ENCODE peak calls at places on chromosomes 13 and 19, in six cellular contexts. W is astrocyte, C is right cardiac atrium, T is thyroid gland, F is stomach, I is RWPE1. J is an unnamed sample.

GRCh38 chr19:39170398-39171231 is 26.1 kb upstream of the NCCRP1 start:
- DNase-seq in T (no peak), F (no peak), C (peak; percentile 81), I (no peak), W (no peak), J (no peak)

GRCh38 chr19:8096071-8096470 is 43.5 kb downstream of the CCL25 start:
- DNase-seq in W (no peak), C (no peak), I (no peak), F (no peak), T (no peak), J (no peak)

GRCh38 chr13:21405309-21405708 is 53.8 kb downstream of the ZDHHC20 start:
- DNase-seq in T (no peak), W (no peak), F (no peak), C (no peak), I (no peak), J (no peak)

GRCh38 chr19:42514449-42514848 is 13.8 kb downstream of the CEACAM1 start:
- DNase-seq in I (no peak), F (no peak), T (no peak), W (no peak), C (no peak), J (no peak)

GRCh38 chr19:40614595-40615411 is 13.6 kb downstream of the LTBP4 start:
- DNase-seq in F (peak; percentile 82), I (peak; percentile 85), C (peak; percentile 94), T (peak; percentile 79), W (peak; percentile 98), J (peak; percentile 96)

GRCh38 chr19:40688294-40688693 is 2.2 kb downstream of the NUMBL start:
- DNase-seq in I (no peak), T (no peak), W (no peak), C (no peak), F (no peak), J (no peak)

GRCh38 chr13:40979232-40979631 is 39.9 kb downstream of the ELF1 start:
- DNase-seq in W (no peak), I (no peak), F (no peak), C (no peak), T (no peak), J (no peak)

GRCh38 chr13:44331912-44332840 is 41.4 kb upstream of the SERP2 start:
- DNase-seq in I (no peak), C (peak; percentile 80), W (peak; percentile 95), T (peak; percentile 22), F (no peak), J (no peak)

GRCh38 chr13:110089815-110090214 is 217.1 kb downstream of the COL4A1 start:
- DNase-seq in I (peak; percentile 17), F (no peak), C (no peak), T (no peak), W (no peak), J (no peak)

GRCh38 chr19:5117421-5117820 is 148.5 kb downstream of the KDM4B start:
- DNase-seq in C (no peak), F (no peak), T (no peak), W (no peak), I (no peak), J (no peak)

GRCh38 chr13:27770809-27771208 is 21.5 kb upstream of the GSX1 start:
- DNase-seq in C (no peak), W (no peak), I (peak; percentile 53), T (no peak), F (no peak), J (peak; percentile 73)

GRCh38 chr13:25687622-25688225 is 315.9 kb downstream of the ATP8A2 start:
- DNase-seq in C (no peak), T (peak; percentile 6), F (no peak), I (no peak), W (peak; percentile 16), J (peak; percentile 8)

GRCh38 chr13:105630411-105630810 is 905.1 kb downstream of the EFNB2 start:
- DNase-seq in T (peak; percentile 66), W (no peak), F (no peak), I (no peak), C (no peak), J (no peak)

GRCh38 chr13:98315466-98315865 is 138.4 kb upstream of the RNF113B start:
- DNase-seq in C (no peak), T (peak; percentile 59), I (no peak), F (no peak), W (peak; percentile 45), J (no peak)

GRCh38 chr19:48480151-48480475 is 10.9 kb downstream of the CYTH2 start:
- DNase-seq in W (no peak), C (peak; percentile 91), F (peak; percentile 49), I (no peak), T (no peak), J (no peak)

GRCh38 chr19:35164418-35164817 is 9.9 kb downstream of the FXYD5 start:
- DNase-seq in C (no peak), F (no peak), I (no peak), T (no peak), W (no peak), J (no peak)

GRCh38 chr19:44024900-44025216 is 321 bp upstream of the ZNF222 start:
- DNase-seq in T (no peak), W (no peak), I (no peak), C (no peak), F (no peak), J (no peak)
- H3K27ac ChIP-seq in T (no peak overlapping the region), W (peak overlapping the region; percentile 54), I (peak overlapping the region; percentile 57), C (peak overlapping the region; percentile 43), F (peak overlapping the region; percentile 81), J (no peak overlapping the region)

DNA sequence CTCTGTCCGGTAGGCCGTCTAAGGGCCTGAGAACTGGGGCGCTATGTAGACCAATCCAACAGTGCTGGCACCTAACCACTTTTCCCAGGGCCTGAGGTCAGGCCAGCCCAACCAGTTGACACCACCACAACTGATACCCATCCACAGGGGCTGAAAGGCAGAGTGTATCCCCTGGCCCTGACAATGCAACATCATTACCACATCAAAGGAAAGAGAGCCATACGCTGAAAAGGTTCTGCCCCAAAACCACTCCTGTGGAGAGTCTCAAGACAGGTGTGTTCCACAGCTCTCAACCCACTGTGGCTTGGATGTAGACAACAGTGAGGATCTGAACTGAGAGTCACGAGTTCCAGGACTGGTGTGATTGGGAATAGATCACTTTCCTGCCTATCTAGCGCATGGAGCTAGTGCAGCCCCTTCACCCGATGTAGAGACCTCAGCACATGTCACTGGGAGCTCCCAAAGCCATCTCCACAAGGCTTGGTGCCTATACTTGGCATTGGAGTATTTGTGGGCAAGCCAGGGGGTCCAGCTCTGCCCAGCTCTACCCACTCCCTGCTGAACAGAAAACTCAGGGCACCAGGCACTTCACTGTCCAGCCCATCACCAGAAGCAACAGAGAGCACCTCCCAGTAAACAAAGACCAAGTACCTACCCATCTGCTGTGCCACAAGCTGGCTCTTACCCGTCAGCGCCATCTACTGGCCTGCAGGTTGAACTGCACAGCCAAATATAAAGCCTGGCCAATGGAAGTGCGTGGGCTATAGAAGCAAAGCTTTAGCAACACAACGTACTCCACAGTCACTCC is 579.5 kb downstream of the UQCRFS1 start:
- DNase-seq in T (peak; percentile 6), F (no peak), C (no peak), W (peak; percentile 38), I (no peak), J (peak; percentile 57)
- H3K27ac ChIP-seq in T (no peak overlapping the region), F (no peak overlapping the region), C (no peak overlapping the region), W (no peak overlapping the region), I (no peak overlapping the region), J (no peak overlapping the region)

GRCh38 chr19:33781536-33781935 is 15.1 kb upstream of the KCTD15 start:
- DNase-seq in C (no peak), I (no peak), F (no peak), W (no peak), T (no peak), J (no peak)

GRCh38 chr19:33780251-33780650 is 16.4 kb upstream of the KCTD15 start:
- DNase-seq in I (no peak), C (no peak), F (no peak), W (no peak), T (no peak), J (no peak)

GRCh38 chr19:33779849-33780248 is 16.8 kb upstream of the KCTD15 start:
- DNase-seq in C (no peak), W (no peak), I (no peak), T (no peak), F (no peak), J (no peak)

GRCh38 chr19:33780746-33781145 is 15.9 kb upstream of the KCTD15 start:
- DNase-seq in T (no peak), I (no peak), C (peak; percentile 84), F (no peak), W (no peak), J (no peak)

GRCh38 chr19:33781996-33782395 is 14.7 kb upstream of the KCTD15 start:
- DNase-seq in T (no peak), I (no peak), C (peak; percentile 30), F (no peak), W (peak; percentile 37), J (no peak)
- H3K27ac ChIP-seq in T (no peak overlapping the region), I (no peak overlapping the region), C (no peak overlapping the region), F (no peak overlapping the region), W (no peak overlapping the region), J (no peak overlapping the region)

GRCh38 chr19:21487969-21488368 is 17.4 kb upstream of the ZNF429 start:
- DNase-seq in T (no peak), C (no peak), F (no peak), W (no peak), I (no peak), J (no peak)

GRCh38 chr19:21484631-21485030 is 20.8 kb upstream of the ZNF429 start:
- DNase-seq in W (no peak), I (no peak), F (no peak), T (peak; percentile 52), C (no peak), J (no peak)

GRCh38 chr19:21482863-21483276 is 22.5 kb upstream of the ZNF429 start:
- DNase-seq in C (peak; percentile 84), W (peak; percentile 3), I (no peak), F (peak; percentile 63), T (peak; percentile 66), J (peak; percentile 3)

GRCh38 chr19:21483589-21484170 is 21.7 kb upstream of the ZNF429 start:
- DNase-seq in T (peak; percentile 60), W (no peak), I (no peak), F (peak; percentile 60), C (peak; percentile 83), J (no peak)
- H3K27ac ChIP-seq in T (no peak overlapping the region), W (no peak overlapping the region), I (no peak overlapping the region), F (peak overlapping the region; percentile 60), C (no peak overlapping the region), J (no peak overlapping the region)

J was measured in small intestine.